ENCODE peak calls at places on chromosomes 6 and 20, in nine cellular contexts. U is fibroblast of mammary gland, H is omental fat pad, Y is thoracic aorta, N is adrenal gland, G is left ventricle myocardium inferior, K is OCI-LY7, I is psoas muscle, L is activated B cell treated with CpG ODN at 0.5 μM for 24 hours. B is an unnamed sample.
A peak's percentile ranks its signal among the peaks of the same experiment; 100 is the strongest.

GRCh38 chr20:63941282-63942060 is 14.7 kb downstream of the UCKL1 start:
- DNase-seq in U (peak; percentile 23), H (no peak), Y (no peak), N (peak; percentile 74), G (peak; percentile 61), K (peak; percentile 87), I (peak; percentile 70), L (no peak), B (peak; percentile 38)

GRCh38 chr6:71602385-71602949 is 283.9 kb upstream of the RIMS1 start:
- DNase-seq in U (peak; percentile 33), H (no peak), Y (no peak), N (no peak), G (no peak), K (no peak), I (no peak), L (no peak), B (no peak)

GRCh38 chr20:31551581-31552081 is 37.4 kb downstream of the HM13 start:
- DNase-seq in U (no peak), H (no peak), Y (no peak), N (no peak), G (no peak), K (no peak), I (no peak), L (no peak), B (no peak)

GRCh38 chr20:58340853-58341252 is 31.3 kb downstream of the RAB22A start:
- DNase-seq in U (peak; percentile 57), H (no peak), Y (no peak), N (no peak), G (no peak), K (no peak), I (no peak), L (no peak), B (no peak)

GRCh38 chr20:36070451-36070850 is 84.1 kb upstream of the EPB41L1 start:
- DNase-seq in U (no peak), H (no peak), Y (no peak), N (no peak), G (no peak), K (no peak), I (no peak), L (no peak), B (no peak)

GRCh38 chr6:36955671-36956070 is 1.1 kb downstream of the PI16 start:
- DNase-seq in U (no peak), H (no peak), Y (no peak), N (no peak), G (no peak), K (peak; percentile 41), I (no peak), L (no peak), B (no peak)

GRCh38 chr20:1389703-1390385 is 3.0 kb downstream of the FKBP1A start:
- DNase-seq in U (peak; percentile 55), H (no peak), Y (no peak), N (no peak), G (no peak), K (no peak), I (no peak), L (no peak), B (no peak)

GRCh38 chr6:41683460-41684310 is 45.4 kb downstream of the MDFI start:
- DNase-seq in U (peak; percentile 62), H (peak; percentile 63), Y (peak; percentile 34), N (peak; percentile 88), G (peak; percentile 83), K (peak; percentile 81), I (peak; percentile 83), L (peak; percentile 78), B (peak; percentile 93)

GRCh38 chr20:9488063-9488462 is 26.3 kb upstream of the LAMP5 start:
- DNase-seq in U (no peak), H (no peak), Y (no peak), N (no peak), G (no peak), K (no peak), I (no peak), L (no peak), B (no peak)

GRCh38 chr20:61690993-61691840 is 374.5 kb downstream of the TAF4 start:
- DNase-seq in U (no peak), H (no peak), Y (no peak), N (no peak), G (peak; percentile 3), K (no peak), I (no peak), L (no peak), B (no peak)

GRCh38 chr6:108200631-108201030 is 34.8 kb downstream of the NR2E1 start:
- DNase-seq in U (peak; percentile 5), H (no peak), Y (no peak), N (no peak), G (no peak), K (no peak), I (no peak), L (no peak), B (no peak)

GRCh38 chr6:118784641-118785164 is 109.2 kb upstream of the ASF1A start:
- DNase-seq in U (no peak), H (no peak), Y (no peak), N (no peak), G (peak; percentile 21), K (no peak), I (no peak), L (no peak), B (no peak)

DNA sequence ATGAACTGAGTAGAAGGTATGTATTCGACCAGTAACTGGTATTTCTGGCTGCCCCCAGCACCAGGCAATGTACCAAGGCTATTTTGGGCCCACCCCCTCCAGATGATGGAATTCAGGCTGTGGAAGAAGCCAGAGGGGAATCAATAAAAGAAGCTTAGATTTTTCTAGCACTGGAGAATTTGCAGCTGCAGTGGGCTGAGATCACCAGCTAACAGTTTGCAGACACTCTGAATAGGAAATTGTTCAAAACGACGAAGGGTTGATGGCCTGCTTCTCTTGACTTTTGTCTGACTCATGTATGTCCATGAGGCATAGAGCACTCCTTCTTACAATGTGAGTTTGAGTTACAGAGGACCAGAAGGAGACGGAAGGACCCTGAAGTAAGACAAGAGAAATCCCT is 32.4 kb upstream of the FBXO9 start:
- DNase-seq in U (peak; percentile 70), H (no peak), Y (no peak), N (no peak), G (no peak), K (no peak), I (no peak), L (no peak), B (no peak)
- TF ChIP-seq CTCF in U (no peak), H (no peak), Y (no peak), N (no peak), G (no peak), K (no peak), I (no peak), L (no peak), B (no peak)

GRCh38 chr6:38773338-38773737 is 58.2 kb downstream of the DNAH8 start:
- DNase-seq in U (peak; percentile 7), H (no peak), Y (no peak), N (no peak), G (no peak), K (peak; percentile 11), I (no peak), L (no peak), B (peak; percentile 22)
- TF ChIP-seq CTCF in U (peak; percentile 44), H (no peak), Y (no peak), N (no peak), G (peak; percentile 19), K (peak; percentile 72), I (no peak), L (no peak), B (peak; percentile 69)

DNA sequence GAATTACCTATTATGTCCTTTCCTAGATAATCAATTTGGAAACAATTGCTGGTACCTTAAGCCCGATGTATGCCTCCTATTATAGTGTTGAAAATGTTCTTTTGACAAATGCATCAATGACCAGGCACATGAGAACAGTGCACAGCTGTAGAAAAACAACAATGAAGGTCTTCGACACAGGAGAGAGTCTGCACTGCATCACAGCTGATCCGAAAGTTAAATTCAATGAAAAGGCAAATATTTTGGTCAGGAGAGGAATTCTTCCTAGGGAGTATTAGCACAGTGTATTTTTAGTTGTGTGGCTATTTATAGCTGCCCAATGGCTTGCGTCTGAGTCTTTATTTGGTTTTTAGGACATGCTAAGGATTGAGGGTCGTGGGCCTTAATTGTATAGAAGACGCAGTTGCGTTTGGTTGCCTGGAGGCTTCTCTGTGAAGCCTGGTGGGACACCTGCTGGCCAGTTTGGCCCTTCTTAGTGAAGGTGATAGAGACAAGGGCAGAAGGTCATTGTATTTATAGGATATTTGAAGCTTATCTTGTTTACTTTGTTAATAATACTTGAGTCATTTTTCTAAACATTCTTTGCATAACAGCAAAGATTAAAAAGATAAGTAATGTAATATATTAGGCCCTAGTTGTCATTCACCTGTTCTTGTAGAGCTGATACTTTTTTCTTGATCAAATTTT is 72.3 kb downstream of the CDYL start:
- DNase-seq in U (peak; percentile 14), H (no peak), Y (no peak), N (no peak), G (no peak), K (peak; percentile 42), I (no peak), L (no peak), B (no peak)
- TF ChIP-seq CTCF in U (peak; percentile 31), H (no peak), Y (no peak), N (no peak), G (peak; percentile 64), K (peak; percentile 71), I (peak; percentile 46), L (no peak), B (peak; percentile 43)

GRCh38 chr6:17589402-17590116 is 10.5 kb upstream of the FAM8A1 start:
- DNase-seq in U (peak; percentile 82), H (no peak), Y (no peak), N (no peak), G (no peak), K (no peak), I (no peak), L (no peak), B (no peak)

GRCh38 chr6:17588011-17588410 is 12.1 kb upstream of the FAM8A1 start:
- DNase-seq in U (no peak), H (no peak), Y (no peak), N (no peak), G (no peak), K (no peak), I (no peak), L (no peak), B (no peak)

GRCh38 chr6:17583811-17584210 is 16.3 kb upstream of the FAM8A1 start:
- DNase-seq in U (peak; percentile 53), H (no peak), Y (no peak), N (no peak), G (no peak), K (no peak), I (no peak), L (no peak), B (no peak)

GRCh38 chr6:17584241-17584803 is 15.8 kb upstream of the FAM8A1 start:
- DNase-seq in U (peak; percentile 80), H (no peak), Y (no peak), N (peak; percentile 63), G (no peak), K (peak; percentile 62), I (no peak), L (no peak), B (peak; percentile 71)

DNA sequence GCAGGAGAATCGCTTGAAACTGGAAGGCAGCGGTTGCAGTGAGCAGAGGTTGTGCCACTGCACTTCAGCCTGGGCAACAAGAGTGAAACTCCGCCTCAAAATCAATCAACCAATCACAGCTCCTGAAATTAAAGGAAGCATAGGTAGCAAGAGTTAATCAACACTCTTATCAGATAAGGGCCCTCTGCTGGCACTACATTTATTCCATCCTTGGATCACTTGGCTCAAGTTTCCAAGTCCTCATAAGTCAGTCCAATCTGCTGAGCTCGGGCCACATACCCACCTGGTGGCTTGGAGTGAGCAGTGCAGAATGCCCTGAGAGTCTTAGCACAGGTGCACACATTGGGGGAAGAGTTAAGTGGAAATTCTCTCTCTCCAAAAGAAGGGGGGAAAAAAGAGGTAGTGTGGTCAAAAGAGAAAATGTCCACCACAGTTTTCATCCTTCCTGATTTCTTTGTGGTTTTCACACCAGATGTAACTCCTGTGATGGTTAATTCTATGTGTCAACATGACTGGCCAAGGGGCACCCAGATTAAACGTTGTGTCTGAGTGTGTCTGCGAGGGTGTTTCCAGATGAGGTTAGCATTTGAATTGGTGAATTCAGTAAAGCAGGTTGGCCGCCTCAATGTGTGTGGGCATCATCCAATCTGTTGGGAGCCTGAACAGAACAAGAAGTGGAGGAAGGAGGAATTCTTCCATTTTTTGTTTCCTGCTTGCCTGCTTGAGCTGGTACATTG is 14.2 kb upstream of the FAM8A1 start:
- DNase-seq in U (no peak), H (no peak), Y (no peak), N (no peak), G (no peak), K (peak; percentile 16), I (no peak), L (no peak), B (no peak)
- TF ChIP-seq CTCF in U (no peak), H (no peak), Y (no peak), N (no peak), G (no peak), K (peak; percentile 36), I (no peak), L (no peak), B (no peak)

B was measured in GM13977.